ENCODE peak calls at places on chromosomes 1 and 21, in eight cellular contexts. G is NCI-H2081; R is stomach; M is NCI-H1105; L is cardiac fibroblast; D is K562; U is Ammon's horn; F is stimulated activated CD8-positive, alpha-beta memory T cell treated with anti-CD3 and anti-CD28 coated beads, Interleukin-4, amount 100 ng/mL, for 1 hour. C is an unnamed sample.

GRCh38 chr1:153404768-153405167 is 11.6 kb upstream of the S100A7A start:
- DNase-seq in R (peak; percentile 49), G (no peak), M (no peak), F (no peak), D (peak; percentile 78), U (peak; percentile 13), L (no peak), C (peak; percentile 80)

GRCh38 chr1:224182057-224182865 is 779 bp upstream of the DEGS1 start:
- DNase-seq in G (peak; percentile 55), M (no peak), U (no peak), L (no peak), F (no peak), D (no peak), R (peak; percentile 35), C (no peak)

GRCh38 chr1:17184822-17185484 is 20.0 kb upstream of the PADI1 start:
- DNase-seq in L (no peak), M (no peak), G (no peak), R (no peak), U (no peak), D (no peak), F (no peak), C (no peak)

GRCh38 chr1:22914633-22915217 is 57.9 kb downstream of the LACTBL1 start:
- DNase-seq in U (no peak), M (no peak), R (no peak), G (no peak), L (no peak), F (no peak), D (no peak), C (no peak)

GRCh38 chr1:214989341-214989740 is 93.2 kb upstream of the KCNK2 start:
- DNase-seq in M (no peak), L (peak; percentile 66), G (no peak), R (no peak), F (no peak), U (no peak), D (no peak), C (no peak)

GRCh38 chr1:56803561-56804156 is 15.5 kb downstream of the FYB2 start:
- DNase-seq in M (no peak), F (no peak), L (peak; percentile 26), G (peak; percentile 14), U (no peak), R (peak; percentile 61), D (peak; percentile 32), C (peak; percentile 29)

GRCh38 chr1:169110691-169111447 is 4.4 kb downstream of the ATP1B1 start:
- DNase-seq in F (no peak), G (no peak), R (no peak), U (no peak), L (peak; percentile 78), M (no peak), D (no peak), C (peak; percentile 63)

GRCh38 chr1:108190686-108191416 is 9.3 kb downstream of the SLC25A24 start:
- DNase-seq in R (no peak), F (no peak), G (no peak), L (no peak), U (no peak), M (no peak), D (peak; percentile 23), C (peak; percentile 62)

GRCh38 chr21:41507521-41508414 is at the start of gene TMPRSS2:
- DNase-seq in M (no peak), D (no peak), G (no peak), U (no peak), R (peak; percentile 92), F (no peak), L (no peak), C (peak; percentile 72)

GRCh38 chr21:44360174-44360573 is 6.8 kb downstream of the TRPM2 start:
- DNase-seq in D (no peak), L (no peak), F (no peak), U (no peak), R (no peak), G (no peak), M (no peak), C (peak; percentile 61)

GRCh38 chr1:107626075-107626796 is 338.7 kb downstream of the VAV3 start:
- DNase-seq in U (no peak), L (peak; percentile 1), F (no peak), D (no peak), M (no peak), G (no peak), R (no peak), C (no peak)

GRCh38 chr1:237851209-237851845 is 39.4 kb downstream of the ZP4 start:
- DNase-seq in D (peak; percentile 40), M (no peak), G (peak; percentile 86), L (peak; percentile 39), F (no peak), U (peak; percentile 78), R (peak; percentile 38), C (no peak)

GRCh38 chr21:32565856-32566465 is 19.4 kb downstream of the TCP10L start:
- DNase-seq in F (no peak), U (no peak), M (no peak), G (no peak), L (peak; percentile 16), R (no peak), D (no peak), C (no peak)